ENCODE peak calls at places on chromosomes 16 and 17, in six cellular contexts. J is spleen, G is uterus, K is IMR-90, B is prostate gland, Q is HCT116. S is an unnamed sample.

GRCh38 chr17:78360371-78361226 is 722 bp upstream of the SOCS3 start:
- DNase-seq in J (peak), G (peak), K (peak), B (peak), Q (peak), S (peak)

GRCh38 chr17:41544497-41544896 is 16.4 kb upstream of the KRT19 start:
- DNase-seq in J (no peak), G (no peak), K (no peak), B (no peak), Q (no peak), S (no peak)

GRCh38 chr17:59378621-59379194 is 47.3 kb downstream of the YPEL2 start:
- DNase-seq in J (no peak), G (peak), K (peak), B (no peak), Q (no peak), S (no peak)

GRCh38 chr16:74153773-74154172 is 142.8 kb upstream of the PSMD7 start:
- DNase-seq in J (no peak), G (no peak), K (no peak), B (no peak), Q (no peak), S (no peak)

GRCh38 chr17:53390575-53390974 is 432.2 kb upstream of the KIF2B start:
- DNase-seq in J (no peak), G (no peak), K (no peak), B (no peak), Q (no peak), S (no peak)

GRCh38 chr16:78579020-78579419 is 479.6 kb downstream of the WWOX start:
- DNase-seq in J (no peak), G (no peak), K (no peak), B (no peak), Q (no peak), S (peak)

GRCh38 chr17:81004336-81005015 is 12.8 kb downstream of the CHMP6 start:
- DNase-seq in J (no peak), G (no peak), K (no peak), B (no peak), Q (no peak), S (no peak)

GRCh38 chr16:2816751-2817495 is at the start of gene PRSS21:
- DNase-seq in J (peak), G (no peak), K (no peak), B (no peak), Q (no peak), S (peak)

GRCh38 chr17:19260958-19261357 is 23.8 kb downstream of the EPN2 start:
- DNase-seq in J (peak), G (no peak), K (no peak), B (no peak), Q (peak), S (peak)

GRCh38 chr16:30076276-30076791 is 540 bp downstream of the PPP4C start:
- DNase-seq in J (no peak), G (no peak), K (no peak), B (no peak), Q (no peak), S (no peak)

GRCh38 chr17:1208966-1209365 is 29.2 kb upstream of the ABR start:
- DNase-seq in J (no peak), G (no peak), K (no peak), B (no peak), Q (no peak), S (no peak)

GRCh38 chr16:50025544-50025931 is 513 bp downstream of the CNEP1R1 start:
- DNase-seq in J (no peak), G (no peak), K (no peak), B (no peak), Q (no peak), S (peak)

GRCh38 chr16:14564881-14565687 is 65.0 kb downstream of the PARN start:
- DNase-seq in J (no peak), G (no peak), K (peak), B (peak), Q (no peak), S (no peak)

GRCh38 chr17:79831367-79832210 is 7.7 kb downstream of the CBX4 start:
- DNase-seq in J (peak), G (no peak), K (no peak), B (peak), Q (no peak), S (peak)
- H3K4me3 ChIP-seq in J (no peak), G (no peak), K (no peak), B (no peak), Q (no peak), S (no peak)

DNA sequence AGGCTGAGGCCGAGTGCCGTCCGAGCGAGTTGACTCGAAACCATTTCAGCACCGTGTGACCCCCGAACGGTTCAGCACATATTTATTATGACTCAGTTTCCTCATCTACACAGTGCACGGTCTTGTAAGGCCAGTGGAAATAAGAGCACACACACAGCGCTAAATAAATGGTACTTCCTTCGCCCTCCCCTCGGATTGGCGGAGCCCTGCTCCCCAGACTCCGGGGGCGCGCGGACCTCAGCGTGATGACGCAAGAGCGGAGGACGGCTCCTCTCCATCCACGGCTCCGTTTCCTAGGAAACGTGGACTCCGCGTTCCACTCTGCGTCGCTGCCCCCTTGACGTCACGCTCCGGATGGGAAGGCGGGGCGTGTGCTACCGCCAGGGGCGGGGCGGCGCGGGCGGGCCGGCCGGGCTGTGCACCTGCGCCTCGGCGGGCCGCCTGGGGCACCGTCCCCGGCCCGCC is at the start of gene PARD6A:
- DNase-seq in J (peak), G (peak), K (peak), B (peak), Q (peak), S (peak)
- TF ChIP-seq POLR2A in J (peak), G (no peak), K (peak), B (no peak), Q (peak), S (no peak)

GRCh38 chr17:48579738-48580543 is 1.8 kb upstream of the HOXB4 start:
- DNase-seq in J (no peak), G (no peak), K (peak), B (no peak), Q (no peak), S (no peak)

GRCh38 chr17:48577330-48577945 is 712 bp downstream of the HOXB4 start:
- DNase-seq in J (no peak), G (no peak), K (peak), B (no peak), Q (no peak), S (no peak)

GRCh38 chr17:48576479-48577309 is 1.5 kb downstream of the HOXB4 start:
- DNase-seq in J (no peak), G (peak), K (peak), B (no peak), Q (no peak), S (no peak)

GRCh38 chr17:48578616-48579560 is 738 bp upstream of the HOXB4 start:
- DNase-seq in J (no peak), G (no peak), K (peak), B (no peak), Q (no peak), S (no peak)

DNA sequence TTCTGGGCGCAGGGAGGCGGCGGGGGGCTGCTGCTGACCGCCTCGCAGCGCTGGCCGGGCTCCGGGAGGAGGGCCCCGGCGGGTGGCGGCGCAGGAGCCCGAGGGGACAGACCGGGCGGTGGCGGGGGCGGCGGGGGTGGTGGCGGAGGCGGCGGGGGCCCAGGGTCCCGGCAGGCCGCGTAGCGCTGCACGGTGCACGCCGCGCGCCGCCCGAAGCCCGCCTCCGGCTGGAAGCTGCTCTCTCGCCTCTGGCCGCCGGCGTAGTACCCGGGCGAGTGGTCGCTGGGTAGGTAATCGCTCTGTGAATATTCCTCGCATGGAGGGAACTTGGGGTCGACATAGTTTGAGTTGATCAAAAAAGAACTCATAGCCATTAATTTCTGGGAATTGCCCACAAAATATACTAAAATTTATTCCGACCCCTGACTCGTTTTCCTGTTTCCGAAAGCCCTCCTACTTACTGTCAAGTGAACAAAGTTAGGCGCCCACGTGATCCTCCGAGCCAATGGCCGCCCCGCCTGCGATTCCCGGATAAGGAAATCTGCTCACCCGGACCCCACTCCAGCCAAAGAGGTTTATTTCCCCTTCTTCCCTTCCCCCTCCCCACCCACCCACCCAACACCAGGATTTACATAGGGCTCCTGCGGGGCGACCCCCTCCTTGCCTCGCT is at the start of gene HOXB4:
- DNase-seq in J (peak), G (peak), K (peak), B (no peak), Q (no peak), S (no peak)
- H3K4me3 ChIP-seq in J (peak), G (peak), K (peak), B (peak), Q (peak), S (no peak)

GRCh38 chr16:27428035-27428785 is 26.2 kb downstream of the IL21R start:
- DNase-seq in J (peak), G (no peak), K (no peak), B (no peak), Q (no peak), S (peak)

GRCh38 chr16:27430923-27431484 is 29.0 kb downstream of the IL21R start:
- DNase-seq in J (peak), G (no peak), K (peak), B (no peak), Q (no peak), S (peak)

GRCh38 chr16:27429330-27429871 is 27.4 kb downstream of the IL21R start:
- DNase-seq in J (peak), G (no peak), K (no peak), B (no peak), Q (no peak), S (no peak)

GRCh38 chr16:27430512-27430911 is 28.5 kb downstream of the IL21R start:
- DNase-seq in J (no peak), G (no peak), K (no peak), B (no peak), Q (no peak), S (no peak)

GRCh38 chr16:27429981-27430441 is 28.0 kb downstream of the IL21R start:
- DNase-seq in J (peak), G (no peak), K (no peak), B (no peak), Q (no peak), S (no peak)
- TF ChIP-seq POLR2A in J (no peak), G (no peak), K (no peak), B (no peak), Q (no peak), S (no peak)

DNA sequence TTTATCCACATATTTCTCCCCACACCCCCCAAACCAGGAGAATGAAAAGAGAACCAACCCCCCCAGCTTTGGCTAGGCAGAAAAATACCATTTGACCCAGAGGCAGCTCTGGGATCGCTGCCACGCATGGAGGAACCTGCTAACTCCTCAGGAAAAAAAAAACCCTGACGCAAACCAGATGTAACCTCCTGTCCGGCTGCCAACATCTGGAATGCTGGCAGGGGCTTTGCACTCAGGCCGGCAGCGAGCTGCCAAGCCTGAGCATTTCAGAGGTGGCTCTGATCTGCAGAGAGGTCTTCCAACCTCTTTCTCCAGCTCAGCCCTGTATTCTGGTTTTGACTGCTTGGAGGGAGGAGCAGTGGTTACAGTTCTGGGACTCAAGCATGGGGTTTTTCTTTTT is 8.2 kb downstream of the IGFBP4 start:
- DNase-seq in J (no peak), G (peak), K (peak), B (no peak), Q (no peak), S (no peak)
- H3K4me3 ChIP-seq in J (no peak), G (peak), K (no peak), B (no peak), Q (no peak), S (no peak)

DNA sequence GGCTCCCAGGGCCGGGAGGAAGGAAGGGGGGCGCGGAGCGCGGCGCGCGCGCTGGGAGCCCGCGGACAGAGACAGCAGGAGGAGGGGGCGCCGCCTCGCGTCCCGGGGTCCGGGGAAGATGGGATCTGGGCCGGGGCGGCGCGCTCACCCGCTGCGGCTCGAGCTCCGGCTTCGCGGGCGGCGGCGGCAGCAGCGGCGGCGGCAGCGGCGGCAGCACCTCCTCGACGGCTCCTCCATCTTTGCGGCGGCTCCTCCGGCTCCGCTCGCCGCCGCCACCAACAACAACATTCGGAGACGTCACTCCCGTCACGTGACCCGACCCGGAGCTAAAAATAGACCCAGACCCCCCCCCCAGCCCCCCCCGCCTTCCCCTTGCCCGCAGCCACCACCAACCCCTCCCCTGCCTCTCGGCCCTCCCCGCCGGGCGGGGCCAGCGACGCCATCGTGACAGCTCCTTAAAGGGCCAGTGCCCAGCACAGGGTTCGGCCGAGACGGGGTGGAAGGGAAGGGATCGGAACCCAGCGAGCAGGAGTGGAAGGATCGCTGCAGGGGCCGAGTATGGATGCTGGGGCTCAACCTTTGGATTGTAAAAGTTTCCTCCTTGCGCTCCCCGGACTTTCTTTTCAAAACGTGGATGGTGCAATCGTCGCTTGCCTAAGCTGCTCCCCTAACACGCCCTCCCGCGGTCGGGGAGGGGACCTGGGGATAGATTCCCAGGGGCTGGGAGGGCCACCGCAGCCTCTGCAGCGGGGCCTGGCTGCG is at the start of gene HDAC5:
- DNase-seq in J (peak), G (peak), K (peak), B (peak), Q (peak), S (peak)
- TF ChIP-seq POLR2A in J (no peak), G (peak), K (peak), B (peak), Q (no peak), S (peak)

GRCh38 chr17:66755101-66755943 is 79.6 kb upstream of the CACNG5 start:
- DNase-seq in J (no peak), G (no peak), K (no peak), B (no peak), Q (peak), S (no peak)
- H3K4me3 ChIP-seq in J (no peak), G (no peak), K (no peak), B (no peak), Q (no peak), S (no peak)

GRCh38 chr17:51017270-51017669 is 103.4 kb downstream of the SPAG9 start:
- DNase-seq in J (no peak), G (no peak), K (no peak), B (no peak), Q (no peak), S (no peak)
- TF ChIP-seq POLR2A in J (no peak), G (no peak), K (no peak), B (no peak), Q (no peak), S (no peak)